ENCODE peak calls at places on chromosomes 12 and 14, in nine cellular contexts. One of them, this sample, is unnamed.

GRCh38 chr12:6364037-6364360 is 11.4 kb downstream of the SCNN1A start:
- DNase-seq in BE2C: no peak
- DNase-seq in fibroblast of lung: no peak
- DNase-seq in RWPE2: no peak
- DNase-seq in tibial artery: no peak
- DNase-seq in AG09309: no peak
- DNase-seq in choroid plexus epithelial cell: no peak
- DNase-seq in A673: no peak
- DNase-seq in cardiac fibroblast: no peak
- DNase-seq in this sample: no peak

GRCh38 chr12:66269757-66270383 is 32.4 kb upstream of the HELB start:
- DNase-seq in tibial artery: no peak
- DNase-seq in BE2C: no peak
- DNase-seq in fibroblast of lung: peak
- DNase-seq in A673: peak
- DNase-seq in AG09309: peak
- DNase-seq in cardiac fibroblast: peak
- DNase-seq in choroid plexus epithelial cell: peak
- DNase-seq in RWPE2: no peak
- DNase-seq in this sample: peak

GRCh38 chr12:14853966-14854365 is 10.6 kb upstream of the ART4 start:
- DNase-seq in AG09309: no peak
- DNase-seq in RWPE2: no peak
- DNase-seq in cardiac fibroblast: peak
- DNase-seq in tibial artery: peak
- DNase-seq in BE2C: peak
- DNase-seq in choroid plexus epithelial cell: no peak
- DNase-seq in fibroblast of lung: no peak
- DNase-seq in A673: peak
- DNase-seq in this sample: no peak

GRCh38 chr12:61504396-61505115 is 755.6 kb upstream of the USP15 start:
- DNase-seq in BE2C: no peak
- DNase-seq in fibroblast of lung: no peak
- DNase-seq in choroid plexus epithelial cell: no peak
- DNase-seq in tibial artery: no peak
- DNase-seq in A673: no peak
- DNase-seq in AG09309: no peak
- DNase-seq in RWPE2: no peak
- DNase-seq in cardiac fibroblast: no peak
- DNase-seq in this sample: no peak

GRCh38 chr14:35632276-35633071 is 98.5 kb downstream of the INSM2 start:
- DNase-seq in choroid plexus epithelial cell: peak
- DNase-seq in AG09309: no peak
- DNase-seq in cardiac fibroblast: peak
- DNase-seq in RWPE2: no peak
- DNase-seq in A673: peak
- DNase-seq in BE2C: no peak
- DNase-seq in tibial artery: no peak
- DNase-seq in fibroblast of lung: peak
- DNase-seq in this sample: no peak

GRCh38 chr12:46267618-46268348 is 1.1 kb downstream of the SLC38A1 start:
- DNase-seq in cardiac fibroblast: peak
- DNase-seq in choroid plexus epithelial cell: peak
- DNase-seq in tibial artery: no peak
- DNase-seq in fibroblast of lung: peak
- DNase-seq in A673: peak
- DNase-seq in RWPE2: no peak
- DNase-seq in AG09309: no peak
- DNase-seq in BE2C: no peak
- DNase-seq in this sample: peak

GRCh38 chr12:124914392-124915248 is at the start of gene UBC:
- DNase-seq in fibroblast of lung: peak
- DNase-seq in AG09309: peak
- DNase-seq in tibial artery: peak
- DNase-seq in cardiac fibroblast: peak
- DNase-seq in RWPE2: peak
- DNase-seq in BE2C: peak
- DNase-seq in A673: peak
- DNase-seq in choroid plexus epithelial cell: peak
- DNase-seq in this sample: peak

GRCh38 chr12:116236148-116236731 is 41.3 kb downstream of the MED13L start:
- DNase-seq in RWPE2: no peak
- DNase-seq in cardiac fibroblast: peak
- DNase-seq in choroid plexus epithelial cell: peak
- DNase-seq in A673: peak
- DNase-seq in AG09309: peak
- DNase-seq in BE2C: peak
- DNase-seq in tibial artery: peak
- DNase-seq in fibroblast of lung: peak
- DNase-seq in this sample: peak

GRCh38 chr14:87999282-87999681 is 5.7 kb upstream of the GPR65 start:
- DNase-seq in BE2C: no peak
- DNase-seq in A673: no peak
- DNase-seq in RWPE2: no peak
- DNase-seq in fibroblast of lung: no peak
- DNase-seq in tibial artery: no peak
- DNase-seq in cardiac fibroblast: no peak
- DNase-seq in AG09309: no peak
- DNase-seq in choroid plexus epithelial cell: no peak
- DNase-seq in this sample: no peak

GRCh38 chr12:753401-754237 is 1.2 kb downstream of the WNK1 start:
- DNase-seq in tibial artery: peak
- DNase-seq in choroid plexus epithelial cell: peak
- DNase-seq in A673: peak
- DNase-seq in BE2C: peak
- DNase-seq in AG09309: no peak
- DNase-seq in RWPE2: peak
- DNase-seq in cardiac fibroblast: peak
- DNase-seq in fibroblast of lung: peak
- DNase-seq in this sample: peak

GRCh38 chr14:97462081-97462480 is 664.9 kb downstream of the VRK1 start:
- DNase-seq in BE2C: no peak
- DNase-seq in A673: no peak
- DNase-seq in cardiac fibroblast: no peak
- DNase-seq in RWPE2: no peak
- DNase-seq in AG09309: no peak
- DNase-seq in choroid plexus epithelial cell: no peak
- DNase-seq in tibial artery: no peak
- DNase-seq in fibroblast of lung: no peak
- DNase-seq in this sample: no peak

GRCh38 chr14:86533834-86534233 is 1003.9 kb downstream of the FLRT2 start:
- DNase-seq in choroid plexus epithelial cell: no peak
- DNase-seq in AG09309: no peak
- DNase-seq in RWPE2: no peak
- DNase-seq in BE2C: no peak
- DNase-seq in cardiac fibroblast: no peak
- DNase-seq in tibial artery: no peak
- DNase-seq in fibroblast of lung: no peak
- DNase-seq in A673: no peak
- DNase-seq in this sample: no peak

GRCh38 chr14:64990939-64991338 is 4.2 kb downstream of the FNTB start:
- DNase-seq in RWPE2: no peak
- DNase-seq in BE2C: no peak
- DNase-seq in fibroblast of lung: no peak
- DNase-seq in AG09309: no peak
- DNase-seq in cardiac fibroblast: no peak
- DNase-seq in A673: no peak
- DNase-seq in choroid plexus epithelial cell: no peak
- DNase-seq in tibial artery: no peak
- DNase-seq in this sample: no peak

GRCh38 chr14:64983439-64984310 is 3.0 kb upstream of the FNTB start:
- DNase-seq in A673: peak
- DNase-seq in BE2C: peak
- DNase-seq in RWPE2: no peak
- DNase-seq in AG09309: no peak
- DNase-seq in cardiac fibroblast: peak
- DNase-seq in choroid plexus epithelial cell: peak
- DNase-seq in tibial artery: no peak
- DNase-seq in fibroblast of lung: peak
- DNase-seq in this sample: peak

GRCh38 chr14:64990291-64990690 is 3.6 kb downstream of the FNTB start:
- DNase-seq in tibial artery: no peak
- DNase-seq in cardiac fibroblast: no peak
- DNase-seq in RWPE2: no peak
- DNase-seq in AG09309: no peak
- DNase-seq in A673: no peak
- DNase-seq in choroid plexus epithelial cell: no peak
- DNase-seq in BE2C: no peak
- DNase-seq in fibroblast of lung: no peak
- DNase-seq in this sample: peak

GRCh38 chr14:64992328-64992885 is 5.7 kb downstream of the FNTB start:
- DNase-seq in RWPE2: no peak
- DNase-seq in BE2C: no peak
- DNase-seq in choroid plexus epithelial cell: no peak
- DNase-seq in tibial artery: no peak
- DNase-seq in cardiac fibroblast: no peak
- DNase-seq in fibroblast of lung: no peak
- DNase-seq in A673: no peak
- DNase-seq in AG09309: no peak
- DNase-seq in this sample: peak

GRCh38 chr14:64986578-64987571 is at the start of gene FNTB:
- DNase-seq in cardiac fibroblast: peak
- DNase-seq in RWPE2: peak
- DNase-seq in fibroblast of lung: peak
- DNase-seq in A673: peak
- DNase-seq in choroid plexus epithelial cell: peak
- DNase-seq in tibial artery: peak
- DNase-seq in BE2C: peak
- DNase-seq in AG09309: peak
- DNase-seq in this sample: peak
- TF ChIP-seq CTCF in cardiac fibroblast: peak
- TF ChIP-seq CTCF in RWPE2: peak
- TF ChIP-seq CTCF in fibroblast of lung: peak
- TF ChIP-seq CTCF in A673: peak
- TF ChIP-seq CTCF in choroid plexus epithelial cell: peak
- TF ChIP-seq CTCF in tibial artery: peak
- TF ChIP-seq CTCF in BE2C: peak
- TF ChIP-seq CTCF in AG09309: peak
- TF ChIP-seq CTCF in this sample: peak

GRCh38 chr12:22974865-22975264 is 349.9 kb downstream of the ETNK1 start:
- DNase-seq in RWPE2: no peak
- DNase-seq in cardiac fibroblast: peak
- DNase-seq in BE2C: no peak
- DNase-seq in AG09309: peak
- DNase-seq in fibroblast of lung: peak
- DNase-seq in choroid plexus epithelial cell: peak
- DNase-seq in A673: peak
- DNase-seq in tibial artery: no peak
- DNase-seq in this sample: no peak

GRCh38 chr12:22971771-22972191 is 346.8 kb downstream of the ETNK1 start:
- DNase-seq in cardiac fibroblast: peak
- DNase-seq in choroid plexus epithelial cell: peak
- DNase-seq in RWPE2: no peak
- DNase-seq in AG09309: no peak
- DNase-seq in tibial artery: no peak
- DNase-seq in A673: no peak
- DNase-seq in fibroblast of lung: peak
- DNase-seq in BE2C: no peak
- DNase-seq in this sample: no peak

GRCh38 chr12:22969521-22969920 is 344.6 kb downstream of the ETNK1 start:
- DNase-seq in fibroblast of lung: no peak
- DNase-seq in BE2C: no peak
- DNase-seq in A673: no peak
- DNase-seq in cardiac fibroblast: no peak
- DNase-seq in AG09309: no peak
- DNase-seq in choroid plexus epithelial cell: no peak
- DNase-seq in tibial artery: no peak
- DNase-seq in RWPE2: no peak
- DNase-seq in this sample: no peak

GRCh38 chr12:22971247-22971646 is 346.3 kb downstream of the ETNK1 start:
- DNase-seq in cardiac fibroblast: no peak
- DNase-seq in AG09309: no peak
- DNase-seq in A673: no peak
- DNase-seq in RWPE2: no peak
- DNase-seq in fibroblast of lung: no peak
- DNase-seq in BE2C: no peak
- DNase-seq in tibial artery: no peak
- DNase-seq in choroid plexus epithelial cell: no peak
- DNase-seq in this sample: no peak
- H3K4me3 ChIP-seq in cardiac fibroblast: no peak
- H3K4me3 ChIP-seq in AG09309: no peak
- H3K4me3 ChIP-seq in A673: no peak
- H3K4me3 ChIP-seq in RWPE2: no peak
- H3K4me3 ChIP-seq in fibroblast of lung: peak
- H3K4me3 ChIP-seq in BE2C: no peak
- H3K4me3 ChIP-seq in tibial artery: no peak
- H3K4me3 ChIP-seq in choroid plexus epithelial cell: peak
- H3K4me3 ChIP-seq in this sample: no peak

DNA sequence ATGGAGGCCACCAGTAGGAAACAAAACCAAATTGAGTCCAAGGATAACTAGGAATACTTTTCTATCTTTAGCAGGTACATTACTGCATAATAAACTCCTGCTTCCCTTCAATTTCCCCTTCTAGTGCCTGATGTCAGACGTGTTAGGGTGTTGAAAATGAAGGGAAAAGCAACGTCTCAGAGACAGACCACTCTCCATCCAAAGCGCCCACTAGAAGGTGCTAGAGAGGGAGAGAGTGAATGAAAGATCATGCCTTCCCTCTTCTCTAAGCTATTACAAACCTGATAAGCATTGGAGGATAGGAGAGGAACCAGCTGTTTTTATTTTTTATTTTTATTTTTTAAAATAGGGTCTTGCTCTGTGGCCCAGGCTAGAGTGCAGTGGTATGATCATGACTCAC is 64.1 kb downstream of the ZNF641 start:
- DNase-seq in choroid plexus epithelial cell: peak
- DNase-seq in RWPE2: no peak
- DNase-seq in fibroblast of lung: no peak
- DNase-seq in A673: peak
- DNase-seq in AG09309: no peak
- DNase-seq in tibial artery: no peak
- DNase-seq in cardiac fibroblast: peak
- DNase-seq in BE2C: no peak
- DNase-seq in this sample: peak
- TF ChIP-seq CTCF in choroid plexus epithelial cell: peak
- TF ChIP-seq CTCF in RWPE2: no peak
- TF ChIP-seq CTCF in fibroblast of lung: peak
- TF ChIP-seq CTCF in A673: peak
- TF ChIP-seq CTCF in AG09309: peak
- TF ChIP-seq CTCF in tibial artery: peak
- TF ChIP-seq CTCF in cardiac fibroblast: peak
- TF ChIP-seq CTCF in BE2C: peak
- TF ChIP-seq CTCF in this sample: peak

DNA sequence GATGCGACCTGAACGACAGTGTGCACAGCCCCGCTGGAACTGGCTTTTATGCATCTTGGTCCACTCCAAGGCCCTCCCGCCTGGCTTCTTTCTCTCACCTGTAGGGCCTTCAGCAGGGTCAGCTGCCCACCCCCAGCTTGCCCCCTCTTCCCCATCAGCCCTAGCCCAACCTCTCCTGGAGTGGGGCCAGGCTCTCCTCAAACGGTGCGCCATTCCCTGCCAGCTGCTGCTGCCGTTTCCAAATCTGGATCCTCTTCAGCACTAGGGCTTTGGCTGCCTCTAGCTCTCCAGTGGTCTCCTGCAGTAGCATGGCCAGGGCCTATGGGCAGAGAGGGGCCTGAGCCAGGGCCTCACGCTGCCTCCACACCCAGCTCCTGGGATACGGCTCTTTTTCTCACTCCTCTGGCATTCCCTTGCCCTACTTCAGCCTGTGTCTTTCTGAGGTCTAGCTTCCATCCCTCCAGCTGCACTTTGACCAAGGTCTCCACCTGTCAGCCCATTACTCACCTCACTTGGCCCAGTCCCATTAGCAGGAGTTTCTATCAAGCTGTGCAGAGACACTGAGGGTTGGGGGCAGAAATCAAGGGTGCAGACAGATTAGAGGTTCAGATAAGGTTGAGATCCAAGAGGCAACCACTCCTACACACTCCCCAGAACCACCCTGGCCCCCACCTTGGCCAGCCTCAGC is 5.0 kb downstream of the STAT6 start:
- DNase-seq in cardiac fibroblast: no peak
- DNase-seq in BE2C: no peak
- DNase-seq in choroid plexus epithelial cell: no peak
- DNase-seq in tibial artery: no peak
- DNase-seq in AG09309: no peak
- DNase-seq in RWPE2: no peak
- DNase-seq in A673: no peak
- DNase-seq in fibroblast of lung: no peak
- DNase-seq in this sample: no peak
- H3K4me3 ChIP-seq in cardiac fibroblast: no peak
- H3K4me3 ChIP-seq in BE2C: no peak
- H3K4me3 ChIP-seq in choroid plexus epithelial cell: no peak
- H3K4me3 ChIP-seq in tibial artery: no peak
- H3K4me3 ChIP-seq in AG09309: no peak
- H3K4me3 ChIP-seq in RWPE2: no peak
- H3K4me3 ChIP-seq in A673: no peak
- H3K4me3 ChIP-seq in fibroblast of lung: no peak
- H3K4me3 ChIP-seq in this sample: no peak